ENCODE peak calls at places on chromosomes 11 and 22, in four cellular contexts. One of them, this sample, is unnamed.

GRCh38 chr11:29125621-29126020 is 891.2 kb downstream of the KCNA4 start:
- DNase-seq in brain microvascular endothelial cell: no peak
- DNase-seq in epithelial cell of esophagus: no peak
- DNase-seq in foreskin fibroblast: peak
- DNase-seq in this sample: no peak

GRCh38 chr11:33658195-33658900 is 42.3 kb downstream of the C11orf91 start:
- DNase-seq in brain microvascular endothelial cell: no peak
- DNase-seq in epithelial cell of esophagus: no peak
- DNase-seq in foreskin fibroblast: no peak
- DNase-seq in this sample: no peak

GRCh38 chr22:43554259-43554636 is 142.4 kb downstream of the MPPED1 start:
- DNase-seq in brain microvascular endothelial cell: no peak
- DNase-seq in epithelial cell of esophagus: no peak
- DNase-seq in foreskin fibroblast: no peak
- DNase-seq in this sample: no peak

GRCh38 chr11:128908391-128909246 is 17.5 kb downstream of the KCNJ5 start:
- DNase-seq in epithelial cell of esophagus: peak
- DNase-seq in brain microvascular endothelial cell: peak
- DNase-seq in foreskin fibroblast: peak
- DNase-seq in this sample: peak

GRCh38 chr22:42878561-42879305 is 21.7 kb upstream of the ARFGAP3 start:
- DNase-seq in foreskin fibroblast: no peak
- DNase-seq in epithelial cell of esophagus: no peak
- DNase-seq in brain microvascular endothelial cell: no peak
- DNase-seq in this sample: no peak

GRCh38 chr11:108500169-108500568 is 2.0 kb upstream of the POGLUT3 start:
- DNase-seq in epithelial cell of esophagus: peak
- DNase-seq in brain microvascular endothelial cell: no peak
- DNase-seq in foreskin fibroblast: no peak
- DNase-seq in this sample: no peak

GRCh38 chr11:65445604-65446445 is 23.2 kb downstream of the NEAT1 start:
- DNase-seq in foreskin fibroblast: peak
- DNase-seq in epithelial cell of esophagus: peak
- DNase-seq in brain microvascular endothelial cell: peak
- DNase-seq in this sample: no peak

GRCh38 chr11:32758291-32758690 is 36.2 kb downstream of the CCDC73 start:
- DNase-seq in epithelial cell of esophagus: peak
- DNase-seq in brain microvascular endothelial cell: no peak
- DNase-seq in foreskin fibroblast: no peak
- DNase-seq in this sample: no peak

GRCh38 chr11:12435264-12435663 is 57.9 kb downstream of the PARVA start:
- DNase-seq in foreskin fibroblast: peak
- DNase-seq in brain microvascular endothelial cell: no peak
- DNase-seq in epithelial cell of esophagus: no peak
- DNase-seq in this sample: no peak

GRCh38 chr11:59171508-59172322 is at the start of gene DTX4:
- DNase-seq in epithelial cell of esophagus: peak
- DNase-seq in foreskin fibroblast: peak
- DNase-seq in brain microvascular endothelial cell: peak
- DNase-seq in this sample: peak

GRCh38 chr22:17013396-17014100 is 5.5 kb upstream of the GAB4 start:
- DNase-seq in brain microvascular endothelial cell: no peak
- DNase-seq in foreskin fibroblast: no peak
- DNase-seq in epithelial cell of esophagus: no peak
- DNase-seq in this sample: no peak

GRCh38 chr11:96189351-96189750 is 153.6 kb downstream of the MAML2 start:
- DNase-seq in brain microvascular endothelial cell: no peak
- DNase-seq in epithelial cell of esophagus: no peak
- DNase-seq in foreskin fibroblast: no peak
- DNase-seq in this sample: no peak

GRCh38 chr22:45180280-45180679 is 16.6 kb downstream of the NUP50 start:
- DNase-seq in foreskin fibroblast: no peak
- DNase-seq in brain microvascular endothelial cell: no peak
- DNase-seq in epithelial cell of esophagus: no peak
- DNase-seq in this sample: no peak

GRCh38 chr11:65225284-65226102 is 36.3 kb upstream of the POLA2 start:
- DNase-seq in brain microvascular endothelial cell: peak
- DNase-seq in epithelial cell of esophagus: peak
- DNase-seq in foreskin fibroblast: peak
- DNase-seq in this sample: no peak

GRCh38 chr11:50178732-50179131 is 146.1 kb downstream of the OR4C45 start:
- DNase-seq in epithelial cell of esophagus: peak
- DNase-seq in foreskin fibroblast: no peak
- DNase-seq in brain microvascular endothelial cell: no peak
- DNase-seq in this sample: no peak

GRCh38 chr22:39645532-39645931 is 75.0 kb downstream of the CACNA1I start:
- DNase-seq in epithelial cell of esophagus: no peak
- DNase-seq in brain microvascular endothelial cell: no peak
- DNase-seq in foreskin fibroblast: no peak
- DNase-seq in this sample: no peak

GRCh38 chr11:61035086-61035835 is 63.8 kb downstream of the CD6 start:
- DNase-seq in foreskin fibroblast: no peak
- DNase-seq in brain microvascular endothelial cell: no peak
- DNase-seq in epithelial cell of esophagus: no peak
- DNase-seq in this sample: no peak

GRCh38 chr11:116787786-116788486 is at the start of gene ZPR1:
- DNase-seq in epithelial cell of esophagus: peak
- DNase-seq in foreskin fibroblast: peak
- DNase-seq in brain microvascular endothelial cell: peak
- DNase-seq in this sample: no peak

GRCh38 chr11:60625262-60625661 is 74.2 kb upstream of the MS4A8 start:
- DNase-seq in foreskin fibroblast: peak
- DNase-seq in epithelial cell of esophagus: peak
- DNase-seq in brain microvascular endothelial cell: peak
- DNase-seq in this sample: peak

GRCh38 chr11:95135880-95136279 is 46.2 kb downstream of the ENDOD1 start:
- DNase-seq in foreskin fibroblast: no peak
- DNase-seq in brain microvascular endothelial cell: no peak
- DNase-seq in epithelial cell of esophagus: no peak
- DNase-seq in this sample: no peak

GRCh38 chr11:63769719-63770443 is 1.3 kb upstream of the ZFTA start:
- DNase-seq in foreskin fibroblast: peak
- DNase-seq in epithelial cell of esophagus: no peak
- DNase-seq in brain microvascular endothelial cell: no peak
- DNase-seq in this sample: no peak

GRCh38 chr11:110758012-110758411 is 45.8 kb upstream of the ARHGAP20 start:
- DNase-seq in foreskin fibroblast: peak
- DNase-seq in brain microvascular endothelial cell: no peak
- DNase-seq in epithelial cell of esophagus: no peak
- DNase-seq in this sample: no peak

GRCh38 chr11:44938066-44938691 is 12.5 kb downstream of the TP53I11 start:
- DNase-seq in epithelial cell of esophagus: no peak
- DNase-seq in brain microvascular endothelial cell: no peak
- DNase-seq in foreskin fibroblast: no peak
- DNase-seq in this sample: no peak

GRCh38 chr22:35446365-35446764 is 46.4 kb downstream of the MCM5 start:
- DNase-seq in epithelial cell of esophagus: peak
- DNase-seq in foreskin fibroblast: peak
- DNase-seq in brain microvascular endothelial cell: peak
- DNase-seq in this sample: peak

GRCh38 chr11:19458231-19458630 is 217.5 kb upstream of the E2F8 start:
- DNase-seq in foreskin fibroblast: no peak
- DNase-seq in brain microvascular endothelial cell: no peak
- DNase-seq in epithelial cell of esophagus: no peak
- DNase-seq in this sample: no peak

GRCh38 chr22:41074061-41074460 is 18.3 kb upstream of the EP300 start:
- DNase-seq in brain microvascular endothelial cell: no peak
- DNase-seq in foreskin fibroblast: no peak
- DNase-seq in epithelial cell of esophagus: no peak
- DNase-seq in this sample: no peak

GRCh38 chr11:12137005-12137690 is 26.8 kb downstream of the MICAL2 start:
- DNase-seq in epithelial cell of esophagus: peak
- DNase-seq in foreskin fibroblast: no peak
- DNase-seq in brain microvascular endothelial cell: no peak
- DNase-seq in this sample: no peak

GRCh38 chr22:26273011-26273675 is 103.9 kb downstream of the SEZ6L start:
- DNase-seq in foreskin fibroblast: no peak
- DNase-seq in epithelial cell of esophagus: no peak
- DNase-seq in brain microvascular endothelial cell: no peak
- DNase-seq in this sample: no peak

GRCh38 chr22:40973144-40973543 is 22.0 kb downstream of the RBX1 start:
- DNase-seq in foreskin fibroblast: no peak
- DNase-seq in brain microvascular endothelial cell: no peak
- DNase-seq in epithelial cell of esophagus: no peak
- DNase-seq in this sample: no peak

GRCh38 chr11:17014321-17014773 is at the start of gene PLEKHA7:
- DNase-seq in epithelial cell of esophagus: no peak
- DNase-seq in foreskin fibroblast: no peak
- DNase-seq in brain microvascular endothelial cell: no peak
- DNase-seq in this sample: no peak

GRCh38 chr11:125572916-125573315 is 3.6 kb downstream of the EI24 start:
- DNase-seq in brain microvascular endothelial cell: no peak
- DNase-seq in foreskin fibroblast: no peak
- DNase-seq in epithelial cell of esophagus: no peak
- DNase-seq in this sample: no peak

GRCh38 chr11:125566235-125566634 is 3.0 kb upstream of the EI24 start:
- DNase-seq in brain microvascular endothelial cell: no peak
- DNase-seq in foreskin fibroblast: no peak
- DNase-seq in epithelial cell of esophagus: no peak
- DNase-seq in this sample: no peak

GRCh38 chr11:125569913-125570621 is 790 bp downstream of the EI24 start:
- DNase-seq in foreskin fibroblast: peak
- DNase-seq in brain microvascular endothelial cell: no peak
- DNase-seq in epithelial cell of esophagus: peak
- DNase-seq in this sample: no peak

GRCh38 chr11:125568970-125569912 is at the start of gene EI24:
- DNase-seq in epithelial cell of esophagus: peak
- DNase-seq in brain microvascular endothelial cell: peak
- DNase-seq in foreskin fibroblast: peak
- DNase-seq in this sample: peak

DNA sequence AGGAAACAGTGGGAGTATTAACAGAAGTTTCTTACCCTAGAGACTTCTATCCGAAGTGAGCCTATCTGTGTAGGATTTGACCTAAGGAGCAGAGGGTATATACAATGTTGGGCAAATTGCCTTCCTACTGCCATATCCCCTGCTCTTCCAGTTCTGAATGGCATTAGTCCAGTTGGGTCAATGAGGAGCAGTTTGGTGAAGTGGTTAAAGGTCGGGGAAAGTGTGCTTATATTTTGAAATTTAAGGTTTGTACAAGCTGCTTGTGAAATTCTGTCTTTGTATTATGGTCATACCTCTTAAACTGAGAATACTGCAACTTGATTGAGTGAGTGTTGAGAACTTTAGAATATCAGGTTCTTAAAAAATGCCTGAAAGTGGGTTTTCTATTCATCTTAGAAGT is 1.7 kb downstream of the EI24 start:
- DNase-seq in epithelial cell of esophagus: no peak
- DNase-seq in brain microvascular endothelial cell: no peak
- DNase-seq in foreskin fibroblast: no peak
- DNase-seq in this sample: no peak
- H3K4me3 ChIP-seq in epithelial cell of esophagus: peak
- H3K4me3 ChIP-seq in brain microvascular endothelial cell: no peak
- H3K4me3 ChIP-seq in foreskin fibroblast: no peak
- H3K4me3 ChIP-seq in this sample: peak

GRCh38 chr11:69704508-69705245 is 855 bp upstream of the FGF19 start:
- DNase-seq in brain microvascular endothelial cell: no peak
- DNase-seq in foreskin fibroblast: peak
- DNase-seq in epithelial cell of esophagus: peak
- DNase-seq in this sample: no peak

GRCh38 chr11:69705246-69705856 is 1.5 kb upstream of the FGF19 start:
- DNase-seq in brain microvascular endothelial cell: no peak
- DNase-seq in foreskin fibroblast: no peak
- DNase-seq in epithelial cell of esophagus: no peak
- DNase-seq in this sample: no peak

GRCh38 chr11:69703711-69704507 is at the start of gene FGF19:
- DNase-seq in epithelial cell of esophagus: no peak
- DNase-seq in brain microvascular endothelial cell: no peak
- DNase-seq in foreskin fibroblast: peak
- DNase-seq in this sample: no peak

GRCh38 chr11:69707156-69707555 is 3.3 kb upstream of the FGF19 start:
- DNase-seq in brain microvascular endothelial cell: no peak
- DNase-seq in foreskin fibroblast: no peak
- DNase-seq in epithelial cell of esophagus: peak
- DNase-seq in this sample: no peak

GRCh38 chr11:69705901-69706787 is 2.3 kb upstream of the FGF19 start:
- DNase-seq in brain microvascular endothelial cell: no peak
- DNase-seq in foreskin fibroblast: no peak
- DNase-seq in epithelial cell of esophagus: no peak
- DNase-seq in this sample: no peak
- H3K4me3 ChIP-seq in brain microvascular endothelial cell: no peak
- H3K4me3 ChIP-seq in foreskin fibroblast: no peak
- H3K4me3 ChIP-seq in epithelial cell of esophagus: no peak
- H3K4me3 ChIP-seq in this sample: no peak

GRCh38 chr11:279966-280761 is 2.0 kb downstream of the NLRP6 start:
- DNase-seq in brain microvascular endothelial cell: no peak
- DNase-seq in foreskin fibroblast: peak
- DNase-seq in epithelial cell of esophagus: peak
- DNase-seq in this sample: no peak
- H3K4me3 ChIP-seq in brain microvascular endothelial cell: no peak
- H3K4me3 ChIP-seq in foreskin fibroblast: no peak
- H3K4me3 ChIP-seq in epithelial cell of esophagus: no peak
- H3K4me3 ChIP-seq in this sample: no peak

DNA sequence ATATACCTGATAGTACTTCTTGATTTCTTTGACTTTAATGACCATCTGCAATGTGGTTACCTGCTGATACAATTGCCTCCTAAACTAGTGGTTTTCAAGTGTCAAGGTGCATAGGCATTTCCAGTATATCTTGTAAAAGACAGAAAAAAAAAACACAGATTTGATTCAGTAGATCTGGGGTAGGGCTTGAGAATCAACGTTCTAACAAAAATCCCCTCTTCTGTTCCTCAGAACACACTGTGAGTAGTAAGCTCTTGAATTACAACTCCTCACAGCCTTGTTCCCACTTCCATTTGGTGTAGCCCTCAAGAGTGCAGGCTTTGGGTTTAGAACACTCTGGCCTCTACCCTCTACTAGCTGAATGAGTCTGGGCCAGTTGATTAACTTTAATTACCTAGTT is 78.0 kb upstream of the CTSC start:
- DNase-seq in epithelial cell of esophagus: no peak
- DNase-seq in brain microvascular endothelial cell: no peak
- DNase-seq in foreskin fibroblast: no peak
- DNase-seq in this sample: no peak
- H3K4me3 ChIP-seq in epithelial cell of esophagus: no peak
- H3K4me3 ChIP-seq in brain microvascular endothelial cell: no peak
- H3K4me3 ChIP-seq in foreskin fibroblast: no peak
- H3K4me3 ChIP-seq in this sample: no peak

DNA sequence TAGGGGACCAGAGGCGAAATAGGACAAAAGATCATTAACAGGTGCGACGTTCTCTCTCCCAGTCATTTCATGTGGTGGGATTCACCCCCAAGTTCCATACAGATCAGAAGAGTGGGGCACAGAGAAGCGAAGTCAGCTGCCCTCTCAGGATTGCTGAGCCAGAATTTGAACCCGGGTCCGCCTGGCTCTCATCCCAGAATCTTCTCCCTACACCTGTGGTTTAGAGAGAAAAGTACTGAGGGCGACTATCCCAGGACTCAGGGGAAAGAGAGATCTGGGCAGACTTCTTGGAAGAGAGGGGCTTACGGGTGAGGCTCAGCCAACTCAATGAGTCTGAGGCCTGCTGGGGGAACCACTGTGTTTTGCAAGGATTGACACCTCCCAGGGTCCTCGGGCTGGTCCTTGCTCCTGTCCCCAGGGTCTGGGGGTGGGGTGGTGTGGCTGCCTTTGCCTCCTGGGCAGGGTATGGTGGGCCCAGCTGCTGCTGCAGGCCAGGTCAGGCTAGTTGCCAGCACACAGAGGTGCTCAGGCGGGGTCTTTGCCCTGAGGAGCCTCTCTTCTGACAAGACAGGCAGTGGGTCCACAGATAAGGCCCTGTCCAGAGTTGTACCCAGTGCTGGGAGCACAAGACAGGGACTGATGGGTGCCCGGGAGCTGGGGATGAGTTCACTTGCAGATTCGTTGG is 1.1 kb downstream of the CAPN5 start:
- DNase-seq in foreskin fibroblast: no peak
- DNase-seq in epithelial cell of esophagus: no peak
- DNase-seq in brain microvascular endothelial cell: no peak
- DNase-seq in this sample: no peak
- H3K4me3 ChIP-seq in foreskin fibroblast: peak
- H3K4me3 ChIP-seq in epithelial cell of esophagus: no peak
- H3K4me3 ChIP-seq in brain microvascular endothelial cell: peak
- H3K4me3 ChIP-seq in this sample: peak